ENCODE peak calls at places on chromosome 12, in seven cellular contexts. O is astrocyte of the cerebellum, Y is activated T-cell treated with anti-CD3 and anti-CD28 coated beads for 48 hours, R is NCI-H2081, P is KG1, M is AG10803, U is GM03348. F is an unnamed sample.

GRCh38 chr12:6766651-6767300 is 613 bp downstream of the PTMS start:
- DNase-seq in O (no peak), Y (peak), R (peak), P (peak), M (peak), U (peak), F (peak)

GRCh38 chr12:5889381-5890047 is 55.5 kb downstream of the ANO2 start:
- DNase-seq in O (no peak), Y (peak), R (no peak), P (no peak), M (no peak), U (no peak), F (no peak)

GRCh38 chr12:24723759-24724158 is 225.1 kb downstream of the BCAT1 start:
- DNase-seq in O (no peak), Y (no peak), R (no peak), P (no peak), M (no peak), U (no peak), F (no peak)

GRCh38 chr12:42810006-42810405 is 220.5 kb upstream of the PRICKLE1 start:
- DNase-seq in O (peak), Y (no peak), R (peak), P (no peak), M (peak), U (no peak), F (no peak)

GRCh38 chr12:89733579-89734201 is 25.1 kb upstream of the ATP2B1 start:
- DNase-seq in O (peak), Y (no peak), R (no peak), P (peak), M (peak), U (peak), F (no peak)

GRCh38 chr12:31591308-31591901 is 469 bp upstream of the DENND5B start:
- DNase-seq in O (no peak), Y (no peak), R (no peak), P (no peak), M (peak), U (no peak), F (no peak)

GRCh38 chr12:3249081-3249800 is 172.1 kb downstream of the TSPAN9 start:
- DNase-seq in O (no peak), Y (no peak), R (no peak), P (no peak), M (no peak), U (no peak), F (no peak)

GRCh38 chr12:77299910-77300772 is 234.8 kb upstream of the E2F7 start:
- DNase-seq in O (no peak), Y (no peak), R (no peak), P (no peak), M (peak), U (peak), F (no peak)

GRCh38 chr12:109115758-109116610 is at the start of gene ACACB:
- DNase-seq in O (no peak), Y (no peak), R (no peak), P (no peak), M (no peak), U (no peak), F (no peak)

GRCh38 chr12:113988064-113988451 is 21.9 kb upstream of the RBM19 start:
- DNase-seq in O (no peak), Y (no peak), R (no peak), P (no peak), M (no peak), U (no peak), F (no peak)

GRCh38 chr12:608921-609320 is 54.3 kb downstream of the NINJ2 start:
- DNase-seq in O (no peak), Y (no peak), R (no peak), P (no peak), M (no peak), U (no peak), F (no peak)

GRCh38 chr12:127562781-127563180 is 704.2 kb upstream of the TMEM132C start:
- DNase-seq in O (no peak), Y (no peak), R (no peak), P (peak), M (no peak), U (no peak), F (no peak)

GRCh38 chr12:48286665-48287064 is 64.1 kb downstream of the ZNF641 start:
- DNase-seq in O (no peak), Y (no peak), R (no peak), P (no peak), M (no peak), U (peak), F (no peak)

GRCh38 chr12:12819752-12820311 is 6.7 kb downstream of the DDX47 start:
- DNase-seq in O (peak), Y (no peak), R (no peak), P (no peak), M (peak), U (peak), F (no peak)

GRCh38 chr12:51692016-51692415 is 101.0 kb downstream of the SCN8A start:
- DNase-seq in O (no peak), Y (no peak), R (no peak), P (no peak), M (no peak), U (no peak), F (no peak)

GRCh38 chr12:22598141-22598762 is 26.7 kb upstream of the ETNK1 start:
- DNase-seq in O (no peak), Y (no peak), R (no peak), P (no peak), M (no peak), U (no peak), F (no peak)

GRCh38 chr12:67447180-67447579 is 178.0 kb downstream of the CAND1 start:
- DNase-seq in O (no peak), Y (no peak), R (no peak), P (no peak), M (no peak), U (no peak), F (no peak)

GRCh38 chr12:77916276-77916675 is 85.6 kb downstream of the NAV3 start:
- DNase-seq in O (no peak), Y (no peak), R (no peak), P (no peak), M (no peak), U (no peak), F (no peak)

GRCh38 chr12:12741705-12742104 is 24.5 kb downstream of the CDKN1B start:
- DNase-seq in O (no peak), Y (no peak), R (no peak), P (no peak), M (no peak), U (no peak), F (no peak)

GRCh38 chr12:105928436-105928835 is 210.3 kb downstream of the NUAK1 start:
- DNase-seq in O (no peak), Y (no peak), R (no peak), P (no peak), M (no peak), U (no peak), F (no peak)

GRCh38 chr12:59646636-59647035 is 50.8 kb downstream of the SLC16A7 start:
- DNase-seq in O (no peak), Y (no peak), R (no peak), P (no peak), M (no peak), U (no peak), F (no peak)

GRCh38 chr12:68885381-68885780 is 47.6 kb downstream of the CPM start:
- DNase-seq in O (no peak), Y (no peak), R (no peak), P (no peak), M (no peak), U (no peak), F (no peak)

GRCh38 chr12:123105427-123105826 is 45.5 kb downstream of the PITPNM2 start:
- DNase-seq in O (no peak), Y (no peak), R (peak), P (no peak), M (no peak), U (no peak), F (no peak)

GRCh38 chr12:123757555-123757954 is 4.5 kb upstream of the DNAH10 start:
- DNase-seq in O (no peak), Y (no peak), R (no peak), P (no peak), M (peak), U (peak), F (no peak)